ENCODE peak calls at places on chromosome 5, in seven cellular contexts. One of them, this sample, is unnamed.

GRCh38 chr5:134574521-134574920 is 49.1 kb downstream of the JADE2 start:
- DNase-seq in A549: no peak
- DNase-seq in RWPE1: no peak
- DNase-seq in SJSA1: no peak
- DNase-seq in GM23338: no peak
- DNase-seq in left ventricle myocardium inferior: peak
- DNase-seq in breast epithelium: no peak
- DNase-seq in this sample: no peak

GRCh38 chr5:69217154-69217731 is 17.4 kb upstream of the CDK7 start:
- DNase-seq in GM23338: no peak
- DNase-seq in RWPE1: peak
- DNase-seq in SJSA1: no peak
- DNase-seq in breast epithelium: no peak
- DNase-seq in A549: no peak
- DNase-seq in left ventricle myocardium inferior: peak
- DNase-seq in this sample: no peak

GRCh38 chr5:131536211-131536826 is 98.7 kb downstream of the RAPGEF6 start:
- DNase-seq in breast epithelium: no peak
- DNase-seq in left ventricle myocardium inferior: no peak
- DNase-seq in SJSA1: no peak
- DNase-seq in RWPE1: no peak
- DNase-seq in A549: no peak
- DNase-seq in GM23338: no peak
- DNase-seq in this sample: no peak

GRCh38 chr5:124748687-124749594 is 2.5 kb upstream of the ZNF608 start:
- DNase-seq in SJSA1: peak
- DNase-seq in GM23338: peak
- DNase-seq in left ventricle myocardium inferior: peak
- DNase-seq in A549: peak
- DNase-seq in breast epithelium: peak
- DNase-seq in RWPE1: peak
- DNase-seq in this sample: peak

GRCh38 chr5:69048233-69048632 is 45.6 kb upstream of the SLC30A5 start:
- DNase-seq in A549: peak
- DNase-seq in GM23338: peak
- DNase-seq in breast epithelium: no peak
- DNase-seq in SJSA1: no peak
- DNase-seq in left ventricle myocardium inferior: no peak
- DNase-seq in RWPE1: no peak
- DNase-seq in this sample: no peak

GRCh38 chr5:179478624-179479023 is 71.7 kb upstream of the RUFY1 start:
- DNase-seq in A549: no peak
- DNase-seq in RWPE1: no peak
- DNase-seq in breast epithelium: no peak
- DNase-seq in SJSA1: no peak
- DNase-seq in left ventricle myocardium inferior: no peak
- DNase-seq in GM23338: no peak
- DNase-seq in this sample: no peak

GRCh38 chr5:181191526-181192336 is 13.3 kb downstream of the TRIM7 start:
- DNase-seq in GM23338: peak
- DNase-seq in SJSA1: peak
- DNase-seq in A549: peak
- DNase-seq in breast epithelium: peak
- DNase-seq in left ventricle myocardium inferior: peak
- DNase-seq in RWPE1: peak
- DNase-seq in this sample: peak

GRCh38 chr5:33166971-33167370 is 273.8 kb upstream of the TARS1 start:
- DNase-seq in SJSA1: no peak
- DNase-seq in left ventricle myocardium inferior: no peak
- DNase-seq in RWPE1: no peak
- DNase-seq in breast epithelium: no peak
- DNase-seq in A549: no peak
- DNase-seq in GM23338: no peak
- DNase-seq in this sample: no peak

GRCh38 chr5:173972844-173973613 is 15.9 kb upstream of the C5orf47 start:
- DNase-seq in GM23338: peak
- DNase-seq in SJSA1: peak
- DNase-seq in breast epithelium: peak
- DNase-seq in A549: peak
- DNase-seq in left ventricle myocardium inferior: peak
- DNase-seq in RWPE1: peak
- DNase-seq in this sample: peak

GRCh38 chr5:39428639-39429038 is 3.9 kb upstream of the DAB2 start:
- DNase-seq in GM23338: no peak
- DNase-seq in A549: no peak
- DNase-seq in left ventricle myocardium inferior: no peak
- DNase-seq in breast epithelium: no peak
- DNase-seq in RWPE1: no peak
- DNase-seq in SJSA1: no peak
- DNase-seq in this sample: no peak

GRCh38 chr5:13553896-13554295 is 390.6 kb downstream of the DNAH5 start:
- DNase-seq in breast epithelium: no peak
- DNase-seq in RWPE1: peak
- DNase-seq in left ventricle myocardium inferior: no peak
- DNase-seq in SJSA1: no peak
- DNase-seq in GM23338: peak
- DNase-seq in A549: peak
- DNase-seq in this sample: no peak

GRCh38 chr5:66010476-66010875 is 84.1 kb downstream of the ERBIN start:
- DNase-seq in A549: no peak
- DNase-seq in left ventricle myocardium inferior: no peak
- DNase-seq in GM23338: no peak
- DNase-seq in SJSA1: no peak
- DNase-seq in RWPE1: no peak
- DNase-seq in breast epithelium: no peak
- DNase-seq in this sample: no peak
- H3K27ac ChIP-seq in A549: no peak
- H3K27ac ChIP-seq in left ventricle myocardium inferior: no peak
- H3K27ac ChIP-seq in GM23338: no peak
- H3K27ac ChIP-seq in SJSA1: no peak
- H3K27ac ChIP-seq in RWPE1: no peak
- H3K27ac ChIP-seq in breast epithelium: no peak
- H3K27ac ChIP-seq in this sample: no peak

GRCh38 chr5:139278540-139279274 is 14.8 kb upstream of the MATR3 start:
- DNase-seq in GM23338: no peak
- DNase-seq in RWPE1: no peak
- DNase-seq in SJSA1: no peak
- DNase-seq in A549: no peak
- DNase-seq in breast epithelium: no peak
- DNase-seq in left ventricle myocardium inferior: no peak
- DNase-seq in this sample: no peak
- H3K27ac ChIP-seq in GM23338: peak
- H3K27ac ChIP-seq in RWPE1: peak
- H3K27ac ChIP-seq in SJSA1: no peak
- H3K27ac ChIP-seq in A549: peak
- H3K27ac ChIP-seq in breast epithelium: no peak
- H3K27ac ChIP-seq in left ventricle myocardium inferior: no peak
- H3K27ac ChIP-seq in this sample: no peak

GRCh38 chr5:1551913-1552312 is 28.2 kb upstream of the LPCAT1 start:
- DNase-seq in A549: no peak
- DNase-seq in breast epithelium: no peak
- DNase-seq in SJSA1: no peak
- DNase-seq in RWPE1: no peak
- DNase-seq in left ventricle myocardium inferior: no peak
- DNase-seq in GM23338: no peak
- DNase-seq in this sample: no peak
- H3K27ac ChIP-seq in A549: peak
- H3K27ac ChIP-seq in breast epithelium: no peak
- H3K27ac ChIP-seq in SJSA1: no peak
- H3K27ac ChIP-seq in RWPE1: no peak
- H3K27ac ChIP-seq in left ventricle myocardium inferior: no peak
- H3K27ac ChIP-seq in GM23338: no peak
- H3K27ac ChIP-seq in this sample: peak

GRCh38 chr5:67021031-67021430 is 175.6 kb downstream of the CD180 start:
- DNase-seq in breast epithelium: no peak
- DNase-seq in SJSA1: no peak
- DNase-seq in A549: no peak
- DNase-seq in RWPE1: peak
- DNase-seq in GM23338: no peak
- DNase-seq in left ventricle myocardium inferior: no peak
- DNase-seq in this sample: no peak
- H3K27ac ChIP-seq in breast epithelium: no peak
- H3K27ac ChIP-seq in SJSA1: no peak
- H3K27ac ChIP-seq in A549: no peak
- H3K27ac ChIP-seq in RWPE1: no peak
- H3K27ac ChIP-seq in GM23338: no peak
- H3K27ac ChIP-seq in left ventricle myocardium inferior: no peak
- H3K27ac ChIP-seq in this sample: peak

DNA sequence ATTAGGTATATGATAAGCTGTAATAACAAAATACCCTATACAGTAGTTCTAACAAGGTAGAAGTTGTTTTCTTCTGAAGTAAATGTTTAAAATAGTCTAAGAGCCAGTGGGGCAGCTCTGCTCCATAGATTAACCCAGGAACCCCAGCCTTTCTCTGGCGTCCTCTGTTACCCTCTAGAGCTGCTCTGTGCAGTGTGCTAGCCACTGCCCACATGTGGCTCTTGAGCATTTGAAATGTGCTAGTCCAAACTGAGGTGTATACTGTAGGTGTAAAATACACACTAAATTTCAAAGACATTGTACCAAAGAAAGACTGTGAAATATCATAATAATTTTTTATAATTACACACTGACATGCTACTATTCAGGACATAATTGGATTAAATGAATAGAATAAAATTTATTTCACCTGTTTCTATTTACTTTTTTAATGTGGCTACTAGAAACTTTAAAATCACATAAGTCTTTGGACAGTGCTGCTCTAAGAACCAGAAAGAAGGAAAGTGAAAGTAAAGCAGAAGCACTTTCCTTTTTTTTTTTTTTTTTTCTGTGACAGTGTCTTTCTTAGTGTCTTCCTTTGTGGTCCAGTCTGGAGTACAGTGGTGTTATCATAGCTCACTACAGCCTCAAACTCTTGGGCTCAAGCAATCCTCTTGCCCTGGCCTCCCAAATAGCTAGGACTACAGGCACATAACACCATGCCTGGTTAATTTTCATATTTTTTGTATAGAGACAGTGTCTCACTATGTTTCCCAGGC is 39.3 kb downstream of the RAI14 start:
- DNase-seq in RWPE1: no peak
- DNase-seq in breast epithelium: no peak
- DNase-seq in left ventricle myocardium inferior: no peak
- DNase-seq in A549: no peak
- DNase-seq in GM23338: no peak
- DNase-seq in SJSA1: no peak
- DNase-seq in this sample: no peak
- H3K27ac ChIP-seq in RWPE1: no peak
- H3K27ac ChIP-seq in breast epithelium: no peak
- H3K27ac ChIP-seq in left ventricle myocardium inferior: no peak
- H3K27ac ChIP-seq in A549: peak
- H3K27ac ChIP-seq in GM23338: no peak
- H3K27ac ChIP-seq in SJSA1: no peak
- H3K27ac ChIP-seq in this sample: peak

GRCh38 chr5:87393331-87393730 is 19.4 kb downstream of the CCNH start:
- DNase-seq in A549: peak
- DNase-seq in SJSA1: no peak
- DNase-seq in GM23338: no peak
- DNase-seq in RWPE1: peak
- DNase-seq in breast epithelium: no peak
- DNase-seq in left ventricle myocardium inferior: no peak
- DNase-seq in this sample: no peak

GRCh38 chr5:87390075-87390474 is 22.7 kb downstream of the CCNH start:
- DNase-seq in SJSA1: no peak
- DNase-seq in GM23338: no peak
- DNase-seq in breast epithelium: no peak
- DNase-seq in left ventricle myocardium inferior: no peak
- DNase-seq in A549: no peak
- DNase-seq in RWPE1: no peak
- DNase-seq in this sample: no peak

GRCh38 chr5:87390576-87391199 is 22.0 kb downstream of the CCNH start:
- DNase-seq in GM23338: no peak
- DNase-seq in SJSA1: no peak
- DNase-seq in A549: no peak
- DNase-seq in left ventricle myocardium inferior: no peak
- DNase-seq in breast epithelium: no peak
- DNase-seq in RWPE1: no peak
- DNase-seq in this sample: no peak

GRCh38 chr5:87394407-87394806 is 18.3 kb downstream of the CCNH start:
- DNase-seq in SJSA1: no peak
- DNase-seq in left ventricle myocardium inferior: no peak
- DNase-seq in breast epithelium: no peak
- DNase-seq in A549: peak
- DNase-seq in RWPE1: peak
- DNase-seq in GM23338: no peak
- DNase-seq in this sample: no peak

GRCh38 chr5:87392170-87392569 is 20.6 kb downstream of the CCNH start:
- DNase-seq in RWPE1: no peak
- DNase-seq in left ventricle myocardium inferior: no peak
- DNase-seq in GM23338: no peak
- DNase-seq in SJSA1: no peak
- DNase-seq in A549: no peak
- DNase-seq in breast epithelium: no peak
- DNase-seq in this sample: no peak
- H3K27ac ChIP-seq in RWPE1: no peak
- H3K27ac ChIP-seq in left ventricle myocardium inferior: no peak
- H3K27ac ChIP-seq in GM23338: no peak
- H3K27ac ChIP-seq in SJSA1: peak
- H3K27ac ChIP-seq in A549: peak
- H3K27ac ChIP-seq in breast epithelium: no peak
- H3K27ac ChIP-seq in this sample: peak

GRCh38 chr5:54601393-54601792 is 83.8 kb downstream of the SNX18 start:
- DNase-seq in SJSA1: no peak
- DNase-seq in left ventricle myocardium inferior: no peak
- DNase-seq in breast epithelium: no peak
- DNase-seq in A549: no peak
- DNase-seq in RWPE1: no peak
- DNase-seq in GM23338: no peak
- DNase-seq in this sample: no peak
- H3K27ac ChIP-seq in SJSA1: no peak
- H3K27ac ChIP-seq in left ventricle myocardium inferior: peak
- H3K27ac ChIP-seq in breast epithelium: peak
- H3K27ac ChIP-seq in A549: no peak
- H3K27ac ChIP-seq in RWPE1: no peak
- H3K27ac ChIP-seq in GM23338: no peak
- H3K27ac ChIP-seq in this sample: no peak

GRCh38 chr5:79844571-79844970 is 146.5 kb downstream of the MTX3 start:
- DNase-seq in breast epithelium: no peak
- DNase-seq in GM23338: no peak
- DNase-seq in left ventricle myocardium inferior: no peak
- DNase-seq in RWPE1: no peak
- DNase-seq in SJSA1: no peak
- DNase-seq in A549: no peak
- DNase-seq in this sample: no peak
- H3K27ac ChIP-seq in breast epithelium: no peak
- H3K27ac ChIP-seq in GM23338: no peak
- H3K27ac ChIP-seq in left ventricle myocardium inferior: no peak
- H3K27ac ChIP-seq in RWPE1: no peak
- H3K27ac ChIP-seq in SJSA1: no peak
- H3K27ac ChIP-seq in A549: no peak
- H3K27ac ChIP-seq in this sample: no peak

DNA sequence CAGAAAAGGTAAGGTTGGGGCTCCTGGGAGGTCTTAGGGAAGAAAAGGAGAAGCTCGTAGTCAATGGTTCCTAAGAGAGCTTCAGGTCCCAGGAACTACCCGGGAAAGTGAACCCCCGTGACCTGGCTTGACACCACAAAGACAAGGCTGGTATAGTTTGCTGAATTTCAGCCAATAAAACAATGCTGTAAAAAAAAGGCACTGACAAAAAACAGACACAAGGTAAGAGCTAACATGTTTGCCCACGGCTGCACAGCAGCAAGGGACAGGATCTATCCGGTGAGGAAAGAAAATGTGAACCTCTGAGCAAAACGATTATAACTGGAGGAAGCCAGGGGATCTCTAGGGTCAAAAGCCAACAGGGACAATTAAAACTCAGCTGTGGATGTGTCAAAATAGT is 17.1 kb downstream of the SLIT3 start:
- DNase-seq in SJSA1: no peak
- DNase-seq in A549: no peak
- DNase-seq in breast epithelium: no peak
- DNase-seq in left ventricle myocardium inferior: no peak
- DNase-seq in GM23338: no peak
- DNase-seq in RWPE1: no peak
- DNase-seq in this sample: no peak
- H3K27ac ChIP-seq in SJSA1: no peak
- H3K27ac ChIP-seq in A549: no peak
- H3K27ac ChIP-seq in breast epithelium: no peak
- H3K27ac ChIP-seq in left ventricle myocardium inferior: no peak
- H3K27ac ChIP-seq in GM23338: no peak
- H3K27ac ChIP-seq in RWPE1: no peak
- H3K27ac ChIP-seq in this sample: no peak

This sample was measured in upper lobe of right lung.